ENCODE peak calls at places on chromosome 2, in ten cellular contexts. N is HuH-7, T is NCI-H69, K is cardiac fibroblast, X is uterus, V is ureter, J is HCT116, B is memory B cell, U is HTR-8/SVneo, L is amygdala. Z is an unnamed sample.

GRCh38 chr2:46778516-46778915 is 137.1 kb downstream of the MCFD2 start:
- DNase-seq in T (peak; percentile 23), B (no peak), L (no peak), N (no peak), V (no peak), X (no peak), U (no peak), K (no peak), J (no peak), Z (no peak)

GRCh38 chr2:229874647-229875046 is 47.2 kb downstream of the TRIP12 start:
- DNase-seq in V (no peak), K (no peak), N (no peak), L (no peak), X (no peak), J (no peak), U (no peak), B (no peak), T (no peak), Z (no peak)

GRCh38 chr2:200052627-200053026 is 97.2 kb downstream of the MAIP1 start:
- DNase-seq in J (no peak), X (no peak), B (no peak), V (no peak), U (no peak), K (no peak), L (no peak), T (no peak), N (no peak), Z (no peak)

GRCh38 chr2:100011272-100011711 is 131.1 kb downstream of the AFF3 start:
- DNase-seq in T (no peak), L (no peak), V (no peak), X (no peak), J (no peak), K (peak; percentile 41), U (peak; percentile 41), N (no peak), B (no peak), Z (no peak)

GRCh38 chr2:15752552-15753232 is 161.0 kb downstream of the DDX1 start:
- DNase-seq in T (no peak), L (no peak), U (no peak), X (no peak), N (peak; percentile 62), V (no peak), J (no peak), B (no peak), K (no peak), Z (no peak)

GRCh38 chr2:216348909-216349308 is 23.4 kb downstream of the MARCHF4 start:
- DNase-seq in L (no peak), J (no peak), B (no peak), X (no peak), N (no peak), K (peak; percentile 35), T (no peak), V (no peak), U (no peak), Z (no peak)

GRCh38 chr2:109677815-109678580 is 63.8 kb downstream of the SOWAHC start:
- DNase-seq in V (no peak), L (no peak), J (no peak), K (no peak), N (no peak), U (no peak), B (no peak), X (no peak), T (no peak), Z (no peak)

GRCh38 chr2:69196327-69197117 is 183.5 kb downstream of the ANTXR1 start:
- DNase-seq in N (no peak), L (no peak), J (no peak), T (no peak), V (no peak), U (peak; percentile 42), K (peak; percentile 71), X (no peak), B (no peak), Z (no peak)

GRCh38 chr2:138020432-138020831 is 56.2 kb downstream of the HNMT start:
- DNase-seq in X (no peak), K (no peak), V (no peak), T (peak; percentile 46), B (no peak), L (no peak), J (no peak), N (peak; percentile 2), U (no peak), Z (no peak)

GRCh38 chr2:25606892-25607291 is 66.5 kb downstream of the DTNB start:
- DNase-seq in L (no peak), V (no peak), N (no peak), T (peak; percentile 29), U (peak; percentile 42), B (no peak), J (no peak), X (no peak), K (peak; percentile 57), Z (no peak)

GRCh38 chr2:110770308-110770695 is 37.9 kb downstream of the ACOXL start:
- DNase-seq in N (no peak), X (no peak), L (no peak), K (no peak), U (no peak), T (peak; percentile 80), J (no peak), B (no peak), V (no peak), Z (no peak)

GRCh38 chr2:172572981-172573380 is 17.1 kb downstream of the PDK1 start:
- DNase-seq in K (no peak), N (no peak), J (no peak), B (no peak), T (no peak), U (no peak), X (no peak), L (no peak), V (no peak), Z (no peak)

GRCh38 chr2:44271296-44271695 is 4.0 kb upstream of the SLC3A1 start:
- DNase-seq in N (no peak), X (no peak), T (no peak), V (no peak), U (no peak), J (no peak), L (no peak), B (no peak), K (no peak), Z (no peak)

GRCh38 chr2:188324067-188324466 is 32.4 kb downstream of the GULP1 start:
- DNase-seq in L (no peak), K (no peak), N (no peak), U (no peak), B (no peak), T (peak; percentile 53), V (no peak), X (no peak), J (no peak), Z (no peak)

GRCh38 chr2:239046822-239047221 is 198.9 kb downstream of the TWIST2 start:
- DNase-seq in J (no peak), N (no peak), B (no peak), T (no peak), X (no peak), L (no peak), U (no peak), V (no peak), K (no peak), Z (no peak)

GRCh38 chr2:43484323-43484930 is 111.4 kb downstream of the THADA start:
- DNase-seq in U (peak; percentile 35), K (peak; percentile 94), V (no peak), B (no peak), X (no peak), T (peak; percentile 78), N (no peak), J (peak; percentile 73), L (no peak), Z (no peak)

GRCh38 chr2:37871453-37872191 is 53.5 kb upstream of the RMDN2 start:
- DNase-seq in U (no peak), X (no peak), N (no peak), V (no peak), T (peak; percentile 4), J (no peak), B (no peak), K (peak; percentile 56), L (no peak), Z (no peak)

GRCh38 chr2:83014462-83014861 is 1444.6 kb downstream of the SUCLG1 start:
- DNase-seq in L (no peak), B (no peak), K (no peak), U (no peak), T (no peak), X (no peak), V (no peak), N (no peak), J (no peak), Z (no peak)

GRCh38 chr2:100606740-100607343 is 44.0 kb downstream of the PDCL3 start:
- DNase-seq in T (peak; percentile 9), X (no peak), K (peak; percentile 48), N (peak; percentile 67), J (peak; percentile 41), L (no peak), B (peak; percentile 35), U (peak; percentile 24), V (no peak), Z (no peak)

GRCh38 chr2:188279093-188279445 is 12.6 kb upstream of the GULP1 start:
- DNase-seq in X (no peak), N (no peak), U (no peak), T (peak; percentile 29), V (no peak), J (no peak), L (no peak), B (no peak), K (no peak), Z (no peak)

GRCh38 chr2:209727077-209727476 is 44.6 kb upstream of the UNC80 start:
- DNase-seq in X (no peak), J (no peak), T (no peak), U (no peak), V (no peak), N (no peak), B (no peak), K (no peak), L (no peak), Z (no peak)

GRCh38 chr2:133317161-133317560 is 251.1 kb downstream of the NCKAP5 start:
- DNase-seq in L (no peak), N (no peak), U (no peak), X (no peak), J (no peak), T (no peak), B (no peak), V (no peak), K (no peak), Z (no peak)

GRCh38 chr2:239793086-239793485 is 232.1 kb downstream of the NDUFA10 start:
- DNase-seq in L (no peak), N (no peak), U (no peak), T (no peak), V (no peak), K (no peak), J (no peak), B (no peak), X (no peak), Z (no peak)

GRCh38 chr2:227793148-227793722 is 20.4 kb upstream of the CCL20 start:
- DNase-seq in X (no peak), T (no peak), J (no peak), U (no peak), K (no peak), B (no peak), L (no peak), N (no peak), V (no peak), Z (no peak)

GRCh38 chr2:162111958-162112850 is 38.2 kb upstream of the DPP4 start:
- DNase-seq in B (no peak), N (no peak), U (no peak), T (no peak), X (no peak), J (no peak), V (no peak), K (no peak), L (no peak), Z (no peak)

GRCh38 chr2:47002480-47003381 is 87.1 kb upstream of the MCFD2 start:
- DNase-seq in T (peak; percentile 73), U (no peak), J (no peak), L (peak; percentile 43), B (no peak), N (no peak), V (no peak), X (no peak), K (peak; percentile 58), Z (no peak)

GRCh38 chr2:240462073-240462703 is 26.7 kb downstream of the GPC1 start:
- DNase-seq in L (no peak), N (no peak), U (no peak), K (no peak), J (no peak), T (no peak), V (peak; percentile 36), B (no peak), X (peak; percentile 12), Z (no peak)

Z was measured in lung.